ENCODE peak calls at places on chromosomes 11 and 22, in seven cellular contexts. X is lower lobe of right lung, P is tibial artery, W is cardiac muscle cell, O is ovary, H is MM.1S, B is pancreas. N is an unnamed sample.

GRCh38 chr11:86150826-86151187 is 81.9 kb upstream of the PICALM start:
- DNase-seq in X (no peak), P (no peak), W (no peak), O (no peak), H (no peak), B (no peak), N (no peak)

GRCh38 chr11:91630916-91631673 is 593.5 kb upstream of the FAT3 start:
- DNase-seq in X (no peak), P (no peak), W (no peak), O (no peak), H (no peak), B (no peak), N (no peak)

GRCh38 chr11:83367745-83368144 is 81.6 kb upstream of the CCDC90B start:
- DNase-seq in X (no peak), P (no peak), W (no peak), O (no peak), H (no peak), B (no peak), N (no peak)

GRCh38 chr11:65492637-65493366 is 6.0 kb upstream of the MALAT1 start:
- DNase-seq in X (peak), P (peak), W (no peak), O (peak), H (no peak), B (no peak), N (peak)

GRCh38 chr22:31248965-31249940 is 37.2 kb downstream of the LIMK2 start:
- DNase-seq in X (no peak), P (no peak), W (no peak), O (no peak), H (no peak), B (peak), N (peak)

GRCh38 chr11:5252280-5253265 is 2.0 kb downstream of the HBG2 start:
- DNase-seq in X (no peak), P (no peak), W (no peak), O (no peak), H (no peak), B (no peak), N (no peak)

GRCh38 chr11:43905788-43906187 is 25.2 kb downstream of the ALKBH3 start:
- DNase-seq in X (no peak), P (no peak), W (no peak), O (peak), H (no peak), B (no peak), N (no peak)

GRCh38 chr11:22479133-22479690 is 141.0 kb downstream of the SLC17A6 start:
- DNase-seq in X (no peak), P (no peak), W (no peak), O (no peak), H (no peak), B (peak), N (no peak)

GRCh38 chr11:86108146-86108545 is 39.3 kb upstream of the PICALM start:
- DNase-seq in X (no peak), P (no peak), W (no peak), O (no peak), H (no peak), B (no peak), N (no peak)

GRCh38 chr11:4826425-4826824 is 5.3 kb downstream of the OR51F2 start:
- DNase-seq in X (no peak), P (no peak), W (no peak), O (no peak), H (no peak), B (no peak), N (no peak)

GRCh38 chr11:24375351-24375750 is 121.5 kb upstream of the LUZP2 start:
- DNase-seq in X (no peak), P (no peak), W (no peak), O (no peak), H (no peak), B (no peak), N (no peak)

GRCh38 chr11:115706735-115707134 is 202.5 kb upstream of the CADM1 start:
- DNase-seq in X (no peak), P (no peak), W (no peak), O (no peak), H (no peak), B (no peak), N (no peak)

GRCh38 chr11:119594639-119595249 is 134.3 kb downstream of the NECTIN1 start:
- DNase-seq in X (no peak), P (no peak), W (no peak), O (no peak), H (no peak), B (no peak), N (no peak)

GRCh38 chr11:131899954-131900580 is 529.7 kb downstream of the NTM start:
- DNase-seq in X (no peak), P (no peak), W (no peak), O (no peak), H (no peak), B (no peak), N (no peak)

GRCh38 chr11:63635762-63636465 is 21.7 kb upstream of the PLAAT3 start:
- DNase-seq in X (no peak), P (no peak), W (peak), O (peak), H (peak), B (peak), N (no peak)

GRCh38 chr11:85347291-85347690 is 279.9 kb downstream of the DLG2 start:
- DNase-seq in X (no peak), P (no peak), W (no peak), O (no peak), H (no peak), B (no peak), N (no peak)

GRCh38 chr22:29625090-29625825 is 21.8 kb downstream of the NF2 start:
- DNase-seq in X (peak), P (no peak), W (peak), O (peak), H (peak), B (peak), N (no peak)

GRCh38 chr11:130037058-130037457 is 32.6 kb upstream of the APLP2 start:
- DNase-seq in X (no peak), P (no peak), W (no peak), O (no peak), H (no peak), B (no peak), N (no peak)

GRCh38 chr11:64268687-64269379 is 15.6 kb downstream of the BAD start:
- DNase-seq in X (peak), P (peak), W (no peak), O (peak), H (peak), B (peak), N (peak)

GRCh38 chr22:39311592-39312400 is 7.6 kb downstream of the RPL3 start:
- DNase-seq in X (no peak), P (no peak), W (no peak), O (no peak), H (no peak), B (no peak), N (no peak)

GRCh38 chr11:66339686-66340483 is 3.7 kb upstream of the RIN1 start:
- DNase-seq in X (peak), P (no peak), W (no peak), O (no peak), H (no peak), B (no peak), N (peak)

GRCh38 chr11:46914363-46914762 is 4.0 kb downstream of the LRP4 start:
- DNase-seq in X (no peak), P (no peak), W (peak), O (no peak), H (no peak), B (no peak), N (no peak)

GRCh38 chr11:64638017-64638664 is 47.1 kb downstream of the SLC22A12 start:
- DNase-seq in X (no peak), P (no peak), W (peak), O (no peak), H (no peak), B (no peak), N (no peak)

GRCh38 chr11:95720219-95720618 is 69.4 kb downstream of the FAM76B start:
- DNase-seq in X (no peak), P (no peak), W (no peak), O (no peak), H (peak), B (no peak), N (no peak)

GRCh38 chr22:35472488-35472887 is 68.1 kb upstream of the RASD2 start:
- DNase-seq in X (no peak), P (no peak), W (no peak), O (no peak), H (no peak), B (no peak), N (no peak)

GRCh38 chr11:76054330-76054729 is 152.0 kb downstream of the WNT11 start:
- DNase-seq in X (no peak), P (no peak), W (no peak), O (no peak), H (no peak), B (no peak), N (no peak)

GRCh38 chr11:130728185-130729160 is 187.8 kb downstream of the SNX19 start:
- DNase-seq in X (no peak), P (no peak), W (no peak), O (no peak), H (no peak), B (no peak), N (no peak)

GRCh38 chr11:66289548-66290331 is 797 bp upstream of the YIF1A start:
- DNase-seq in X (peak), P (peak), W (peak), O (no peak), H (peak), B (peak), N (peak)

GRCh38 chr11:94786264-94787126 is 18.3 kb downstream of the AMOTL1 start:
- DNase-seq in X (no peak), P (no peak), W (peak), O (no peak), H (peak), B (no peak), N (no peak)

GRCh38 chr11:78432058-78432515 is 14.5 kb upstream of the GAB2 start:
- DNase-seq in X (no peak), P (no peak), W (peak), O (no peak), H (peak), B (no peak), N (no peak)

GRCh38 chr22:32338757-32339156 is 18.9 kb upstream of the RFPL3 start:
- DNase-seq in X (no peak), P (peak), W (no peak), O (no peak), H (no peak), B (no peak), N (no peak)

GRCh38 chr11:19237381-19237780 is 3.4 kb downstream of the E2F8 start:
- DNase-seq in X (no peak), P (no peak), W (no peak), O (no peak), H (no peak), B (no peak), N (no peak)

GRCh38 chr11:16881074-16881709 is 133.0 kb downstream of the PLEKHA7 start:
- DNase-seq in X (peak), P (no peak), W (peak), O (peak), H (peak), B (peak), N (peak)

GRCh38 chr22:37225481-37225880 is 13.2 kb upstream of the SSTR3 start:
- DNase-seq in X (no peak), P (no peak), W (no peak), O (no peak), H (peak), B (no peak), N (no peak)
- TF ChIP-seq CTCF in X (no peak), P (no peak), W (no peak), O (no peak), H (peak), B (no peak), N (no peak)

GRCh38 chr11:44957051-44957515 is 6.4 kb upstream of the TP53I11 start:
- DNase-seq in X (no peak), P (no peak), W (peak), O (no peak), H (no peak), B (no peak), N (no peak)
- H3K4me3 ChIP-seq in X (no peak), P (no peak), W (no peak), O (no peak), H (no peak), B (no peak), N (no peak)

GRCh38 chr11:118343248-118343647 is 743 bp upstream of the CD3D start:
- DNase-seq in X (no peak), P (no peak), W (no peak), O (no peak), H (no peak), B (no peak), N (no peak)
- H3K27ac ChIP-seq in X (no peak), P (no peak), W (no peak), O (no peak), H (no peak), B (no peak), N (no peak)

DNA sequence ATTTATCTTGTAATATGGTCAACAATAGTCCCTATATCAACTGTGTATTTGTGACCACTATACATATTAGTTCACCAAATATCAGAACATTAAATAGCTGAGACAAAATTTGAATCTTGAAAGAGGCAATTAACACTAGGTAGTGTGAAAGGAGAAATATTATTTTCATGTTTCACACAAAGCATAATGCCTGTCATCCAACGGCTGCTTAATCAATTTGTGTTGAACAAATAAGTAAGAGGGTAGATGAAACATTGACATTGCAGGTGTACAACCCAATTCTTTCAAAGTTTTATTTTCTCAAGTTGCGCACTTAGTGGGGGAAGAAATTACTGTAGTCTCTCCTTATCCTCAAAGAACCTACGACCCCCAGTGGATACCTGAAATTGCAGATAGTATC is 3.4 kb upstream of the OR8I2 start:
- DNase-seq in X (no peak), P (no peak), W (no peak), O (no peak), H (peak), B (no peak), N (no peak)
- TF ChIP-seq CTCF in X (no peak), P (no peak), W (no peak), O (no peak), H (peak), B (no peak), N (no peak)

GRCh38 chr11:72641900-72642814 is 32.1 kb downstream of the PDE2A start:
- DNase-seq in X (peak), P (peak), W (peak), O (peak), H (peak), B (no peak), N (peak)

GRCh38 chr11:72641522-72641899 is 32.7 kb downstream of the PDE2A start:
- DNase-seq in X (no peak), P (no peak), W (no peak), O (no peak), H (no peak), B (no peak), N (no peak)

GRCh38 chr11:72637926-72638325 is 36.3 kb downstream of the PDE2A start:
- DNase-seq in X (no peak), P (no peak), W (no peak), O (no peak), H (no peak), B (no peak), N (no peak)

GRCh38 chr11:72637198-72637597 is 37.0 kb downstream of the PDE2A start:
- DNase-seq in X (no peak), P (no peak), W (no peak), O (no peak), H (no peak), B (no peak), N (no peak)

DNA sequence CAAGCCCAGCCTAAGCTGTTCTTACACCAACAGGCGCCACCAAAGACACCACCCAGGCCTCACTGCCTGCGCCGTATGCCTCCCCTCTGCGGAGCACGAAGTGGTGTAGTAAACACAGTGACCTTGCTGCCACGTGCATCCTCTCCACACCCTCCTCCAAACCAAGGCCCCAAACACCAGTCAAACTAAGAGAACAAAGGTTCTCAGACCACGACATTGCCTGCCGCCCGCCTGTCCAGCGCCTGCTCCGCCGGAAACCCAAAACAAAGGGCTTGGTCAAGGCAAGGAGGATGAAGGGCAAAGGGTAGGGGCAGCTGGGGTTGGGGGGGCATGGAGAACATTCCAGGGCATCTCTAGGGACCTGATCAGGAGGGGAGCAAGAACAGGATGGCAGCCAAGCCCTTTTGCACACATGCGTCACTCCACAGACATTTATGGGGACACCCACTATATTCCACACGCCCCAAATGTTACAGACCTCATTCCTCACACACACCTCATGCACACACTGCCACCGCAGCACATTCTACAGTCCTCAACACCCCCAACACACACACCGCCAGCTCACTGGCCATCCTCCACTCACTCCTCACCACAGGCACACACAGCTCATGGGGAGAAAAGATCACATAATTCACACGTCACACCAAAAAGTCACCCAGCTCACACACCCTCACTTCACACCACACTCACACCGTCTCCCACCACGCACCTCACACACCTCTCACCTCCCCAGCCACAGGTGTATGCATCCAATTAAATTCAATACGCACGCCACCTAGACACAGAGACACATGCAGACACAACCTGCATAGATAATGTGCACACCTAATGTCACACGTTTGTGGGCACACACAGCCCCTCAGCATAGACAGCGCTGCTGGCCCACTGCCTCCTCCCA is 34.5 kb downstream of the PDE2A start:
- DNase-seq in X (no peak), P (no peak), W (no peak), O (no peak), H (no peak), B (no peak), N (no peak)
- H3K4me3 ChIP-seq in X (peak), P (peak), W (no peak), O (no peak), H (no peak), B (no peak), N (no peak)

GRCh38 chr11:125165664-125166346 is 1.3 kb downstream of the PKNOX2 start:
- DNase-seq in X (no peak), P (no peak), W (peak), O (no peak), H (no peak), B (no peak), N (no peak)

GRCh38 chr11:125167292-125167953 is 2.9 kb downstream of the PKNOX2 start:
- DNase-seq in X (no peak), P (peak), W (peak), O (peak), H (no peak), B (peak), N (no peak)

GRCh38 chr11:125167954-125168821 is 3.6 kb downstream of the PKNOX2 start:
- DNase-seq in X (no peak), P (no peak), W (no peak), O (no peak), H (no peak), B (peak), N (no peak)

GRCh38 chr11:125166347-125166841 is 1.8 kb downstream of the PKNOX2 start:
- DNase-seq in X (no peak), P (peak), W (peak), O (peak), H (no peak), B (peak), N (no peak)

DNA sequence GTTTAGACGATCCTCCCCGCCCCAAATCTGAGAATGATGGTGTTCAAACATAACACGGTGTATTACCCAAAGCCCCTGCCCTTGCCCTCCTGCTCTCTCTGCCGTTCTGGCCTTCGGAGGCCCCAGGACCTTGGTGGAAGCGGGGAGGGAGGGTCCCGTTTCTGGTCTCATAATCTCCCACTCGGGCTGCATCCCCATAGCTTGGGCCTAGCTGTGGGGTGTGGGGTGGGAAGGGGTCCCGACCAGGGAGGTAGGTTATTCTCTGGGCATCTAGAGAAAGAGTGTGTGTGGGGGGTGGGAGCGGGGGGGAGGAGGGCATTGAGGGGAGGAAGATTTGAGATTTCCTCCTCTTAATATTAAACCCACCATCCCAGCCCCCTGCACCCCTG is 2.3 kb downstream of the PKNOX2 start:
- DNase-seq in X (no peak), P (no peak), W (no peak), O (no peak), H (no peak), B (no peak), N (no peak)
- H3K27ac ChIP-seq in X (peak), P (peak), W (peak), O (peak), H (no peak), B (peak), N (peak)

DNA sequence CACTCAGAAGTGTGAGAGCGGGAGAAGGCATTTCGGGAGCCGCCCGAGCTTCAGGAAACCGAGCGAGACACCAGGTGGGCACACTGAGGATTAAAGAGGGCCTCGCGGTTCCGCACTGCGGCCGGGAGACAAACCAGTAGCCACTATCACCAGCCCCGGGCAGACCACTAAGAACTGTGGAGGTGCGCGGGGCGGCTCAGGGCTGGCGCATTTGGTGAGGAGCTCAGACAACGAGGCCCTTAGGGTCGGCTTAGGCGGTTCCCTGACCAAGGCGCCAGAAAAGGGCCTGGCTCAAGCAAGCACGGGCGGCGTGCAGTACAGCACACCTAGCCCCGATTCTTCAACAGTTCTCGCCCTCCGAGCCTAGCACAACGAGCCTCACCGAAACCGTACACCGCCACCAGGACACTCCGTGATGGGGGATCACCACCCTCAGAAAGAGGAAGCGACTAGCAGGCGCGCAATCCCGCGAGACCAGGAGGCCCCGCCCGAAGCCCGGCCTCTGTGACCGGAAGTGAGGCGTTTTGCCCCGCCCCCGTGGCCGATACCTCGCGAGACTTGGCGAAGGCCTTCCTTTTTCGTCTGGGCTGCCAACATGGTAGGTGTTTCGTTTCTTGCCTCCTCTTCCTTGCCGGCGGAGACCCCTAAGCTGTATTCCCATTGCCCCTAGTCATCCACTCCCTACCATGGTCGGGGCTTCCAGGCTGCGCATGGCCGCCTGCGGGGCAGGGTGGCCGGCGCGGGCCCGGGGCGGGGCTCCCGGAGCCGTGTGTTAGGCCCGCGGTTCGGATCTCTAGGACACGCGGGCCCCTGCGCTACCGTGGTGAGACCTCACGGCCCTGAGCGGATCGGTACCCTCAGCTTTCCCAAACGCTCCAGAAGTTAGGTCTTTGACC is at the start of the genes RPL27A and TRIM66:
- DNase-seq in X (peak), P (peak), W (peak), O (peak), H (peak), B (peak), N (peak)
- TF ChIP-seq CTCF in X (no peak), P (no peak), W (no peak), O (peak), H (no peak), B (no peak), N (no peak)

N was measured in left lung.